ENCODE peak calls at places on chromosome X, in five cellular contexts. V is Caco-2, M is hepatocyte, H is tibial nerve, P is upper lobe of right lung. A is an unnamed sample.
A peak's percentile ranks its signal among the peaks of the same experiment; 100 is the strongest.

GRCh38 chrX:30864383-30864785 is 24.7 kb downstream of the TAB3 start:
- DNase-seq in V (no peak), M (no peak), H (no peak), P (no peak), A (no peak)

GRCh38 chrX:130024127-130024526 is 41.7 kb downstream of the BCORL1 start:
- DNase-seq in V (peak; percentile 23), M (peak; percentile 28), H (peak; percentile 70), P (peak; percentile 86), A (peak; percentile 45)

GRCh38 chrX:42246814-42247213 is 323.5 kb upstream of the CASK start:
- DNase-seq in V (peak; percentile 84), M (peak; percentile 16), H (no peak), P (no peak), A (no peak)

GRCh38 chrX:67780694-67781109 is 236.9 kb downstream of the AR start:
- DNase-seq in V (no peak), M (peak; percentile 62), H (peak; percentile 46), P (peak; percentile 72), A (no peak)

GRCh38 chrX:40314070-40314469 is 216.3 kb upstream of the BCOR start:
- DNase-seq in V (no peak), M (no peak), H (no peak), P (no peak), A (no peak)

GRCh38 chrX:26783512-26784225 is 567.7 kb downstream of the MAGEB5 start:
- DNase-seq in V (peak; percentile 31), M (peak; percentile 50), H (no peak), P (no peak), A (peak; percentile 37)

GRCh38 chrX:44432641-44433040 is 89.2 kb upstream of the EFHC2 start:
- DNase-seq in V (no peak), M (no peak), H (no peak), P (no peak), A (peak; percentile 31)

GRCh38 chrX:107117993-107118321 is 665 bp downstream of the RBM41 start:
- DNase-seq in V (no peak), M (no peak), H (no peak), P (no peak), A (no peak)

GRCh38 chrX:37781808-37782207 is 1.9 kb downstream of the CYBB start:
- DNase-seq in V (no peak), M (no peak), H (no peak), P (no peak), A (no peak)

GRCh38 chrX:37783284-37783683 is 3.4 kb downstream of the CYBB start:
- DNase-seq in V (no peak), M (no peak), H (no peak), P (peak; percentile 58), A (no peak)

GRCh38 chrX:37787353-37787869 is 7.6 kb downstream of the CYBB start:
- DNase-seq in V (no peak), M (no peak), H (no peak), P (no peak), A (no peak)

GRCh38 chrX:37785569-37785968 is 5.7 kb downstream of the CYBB start:
- DNase-seq in V (no peak), M (no peak), H (no peak), P (no peak), A (no peak)

DNA sequence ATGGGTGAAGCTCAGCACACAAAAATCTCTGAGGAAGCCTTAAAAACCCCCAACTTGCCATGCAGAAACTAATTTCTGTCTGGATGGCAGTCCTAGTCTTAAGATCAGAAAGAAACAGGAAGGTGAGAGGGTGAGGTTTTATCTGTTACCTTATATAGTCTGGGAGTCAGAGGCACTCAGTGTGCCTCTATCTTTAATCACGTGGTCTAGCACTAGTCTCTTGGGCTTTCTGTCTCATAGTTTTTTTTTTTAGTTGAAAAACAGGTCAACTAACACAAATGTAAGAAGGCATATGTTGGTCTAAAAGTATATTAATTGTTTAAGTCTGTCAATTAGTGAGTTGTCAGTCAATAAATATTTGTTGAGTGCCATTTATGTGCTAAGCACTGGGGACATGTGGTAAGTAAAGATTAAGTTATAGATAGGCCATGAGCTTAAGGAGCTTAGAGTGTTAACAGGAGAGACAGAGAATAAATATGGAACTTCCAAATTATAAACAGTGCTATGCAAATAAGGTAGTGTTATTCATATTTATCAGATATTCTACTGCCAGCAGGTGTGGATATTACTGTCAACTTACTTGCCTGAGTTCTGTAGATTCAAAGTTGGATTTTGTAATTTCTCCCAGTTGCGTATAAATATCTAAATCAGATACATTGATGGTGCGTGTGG is 6.9 kb downstream of the CYBB start:
- DNase-seq in V (no peak), M (no peak), H (no peak), P (no peak), A (no peak)
- H3K4me1 ChIP-seq in V (no peaks in the 10 kb centered on the region), M (no peaks in the 10 kb centered on the region), H (no peaks in the 10 kb centered on the region), P (no peaks in the 10 kb centered on the region), A (no peaks in the 10 kb centered on the region)

DNA sequence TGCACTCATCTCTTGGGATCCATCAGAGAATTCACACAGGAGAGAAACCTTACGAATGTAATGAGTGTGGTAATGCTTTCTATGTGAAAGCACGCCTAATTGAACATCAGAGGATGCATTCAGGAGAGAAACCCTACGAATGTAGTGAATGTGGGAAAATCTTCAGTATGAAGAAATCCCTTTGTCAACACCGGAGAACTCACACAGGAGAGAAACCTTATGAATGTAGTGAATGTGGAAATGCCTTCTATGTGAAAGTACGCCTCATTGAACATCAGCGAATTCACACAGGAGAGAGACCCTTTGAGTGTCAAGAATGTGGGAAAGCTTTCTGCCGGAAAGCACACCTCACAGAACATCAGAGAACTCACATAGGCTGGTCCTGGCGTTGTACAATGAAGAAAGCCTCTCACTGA is 42.8 kb downstream of the ZNF157 start:
- DNase-seq in V (no peak), M (no peak), H (no peak), P (no peak), A (no peak)
- H3K9me3 ChIP-seq in V (no peaks in the 10 kb centered on the region), M (no peaks in the 10 kb centered on the region), H (no peaks in the 10 kb centered on the region), P (no peaks in the 10 kb centered on the region), A (peaks cover 4% of the 10 kb centered on the region)

DNA sequence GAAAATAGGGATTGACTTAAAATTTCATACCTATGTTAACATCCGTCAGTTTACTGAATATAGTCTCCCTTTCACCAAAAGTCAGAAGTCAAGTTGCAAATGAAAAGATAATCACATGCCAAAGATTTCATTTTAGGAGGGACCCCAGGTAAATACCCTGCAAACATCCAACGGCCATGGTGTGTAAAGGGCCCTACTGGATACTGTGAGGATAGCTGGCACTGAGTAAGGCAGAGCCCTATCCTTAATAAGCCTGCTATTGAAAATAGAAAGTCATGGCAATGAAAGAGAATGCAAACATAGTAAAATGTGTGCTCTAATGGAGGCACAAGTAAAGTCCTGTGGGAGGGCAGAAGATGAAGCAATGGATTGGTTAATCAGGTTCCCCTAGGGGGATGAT is 20.9 kb downstream of the STK26 start:
- DNase-seq in V (no peak), M (no peak), H (no peak), P (no peak), A (no peak)
- H3K4me1 ChIP-seq in V (no peaks in the 10 kb centered on the region), M (no peaks in the 10 kb centered on the region), H (no peaks in the 10 kb centered on the region), P (no peaks in the 10 kb centered on the region), A (peaks cover 1% of the 10 kb centered on the region)

GRCh38 chrX:9728271-9728670 is 37.4 kb downstream of the GPR143 start:
- DNase-seq in V (no peak), M (no peak), H (no peak), P (no peak), A (no peak)
- H3K9me3 ChIP-seq in V (no peaks in the 10 kb centered on the region), M (no peaks in the 10 kb centered on the region), H (no peaks in the 10 kb centered on the region), P (no peaks in the 10 kb centered on the region), A (no peaks in the 10 kb centered on the region)

DNA sequence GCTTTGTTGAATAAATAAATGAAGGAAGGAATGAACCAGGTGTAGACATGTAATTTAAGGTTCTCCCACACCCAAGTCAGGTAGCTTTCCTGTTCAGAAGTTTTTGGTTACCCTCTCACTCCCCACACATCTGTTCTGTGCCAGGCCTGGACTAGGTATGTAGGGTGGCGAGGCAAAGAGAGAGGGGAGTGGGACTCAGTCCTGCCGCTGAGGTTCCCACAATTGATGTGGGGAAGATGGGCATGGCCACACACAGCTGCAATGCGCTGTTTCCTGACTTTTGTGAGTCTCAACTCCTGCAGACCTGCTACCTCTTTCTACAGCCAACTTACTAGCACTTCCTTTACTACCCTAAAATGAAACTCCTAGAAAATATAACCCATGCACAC is 88.9 kb downstream of the RTL5 start:
- DNase-seq in V (no peak), M (no peak), H (no peak), P (no peak), A (no peak)
- H3K4me1 ChIP-seq in V (no peaks in the 10 kb centered on the region), M (peaks cover 9% of the 10 kb centered on the region), H (no peaks in the 10 kb centered on the region), P (peaks cover 15% of the 10 kb centered on the region), A (no peaks in the 10 kb centered on the region)

DNA sequence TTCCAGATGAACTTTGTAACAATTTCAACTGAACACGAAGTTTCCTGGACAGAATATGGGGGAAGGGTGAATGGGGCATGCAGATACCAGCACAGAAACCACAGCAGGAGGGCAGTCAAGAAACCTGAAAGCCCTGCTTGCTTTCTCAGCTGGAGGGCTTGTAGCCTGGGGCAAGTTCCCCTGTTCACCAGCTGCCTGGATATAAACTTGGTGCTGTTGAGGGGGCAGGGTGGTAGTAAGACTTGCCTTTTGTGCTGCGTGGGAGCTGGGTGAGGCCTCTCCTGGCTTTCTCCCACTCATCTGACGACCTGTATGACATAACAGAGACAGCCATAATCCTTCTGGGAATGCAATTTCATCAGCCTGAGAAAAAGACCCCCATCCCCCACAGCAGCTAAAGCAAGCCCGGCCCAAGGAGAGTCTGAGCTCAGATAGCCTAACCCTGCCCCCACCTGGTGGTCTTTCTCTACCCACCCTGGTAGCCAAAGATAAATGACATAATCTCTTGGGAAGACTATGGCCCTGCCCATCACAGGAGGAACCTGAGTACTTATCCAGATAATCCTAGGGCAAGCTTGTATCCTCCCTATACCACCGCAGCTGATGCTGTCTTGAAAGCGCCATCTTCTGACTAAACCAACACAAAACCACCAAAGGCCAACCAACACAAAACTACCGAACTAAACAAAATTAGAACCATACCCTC is 234.3 kb downstream of the LAS1L start:
- DNase-seq in V (peak; percentile 2), M (no peak), H (no peak), P (no peak), A (peak; percentile 13)
- H3K9me3 ChIP-seq in V (no peaks in the 10 kb centered on the region), M (peaks cover 3% of the 10 kb centered on the region), H (no peaks in the 10 kb centered on the region), P (no peaks in the 10 kb centered on the region), A (no peaks in the 10 kb centered on the region)

GRCh38 chrX:11337292-11338009 is 44.2 kb downstream of the AMELX start:
- DNase-seq in V (no peak), M (no peak), H (no peak), P (no peak), A (no peak)
- H3K4me1 ChIP-seq in V (peaks cover 4% of the 10 kb centered on the region), M (no peaks in the 10 kb centered on the region), H (no peaks in the 10 kb centered on the region), P (no peaks in the 10 kb centered on the region), A (no peaks in the 10 kb centered on the region)

GRCh38 chrX:13168276-13168675 is 123.9 kb upstream of the FAM9C start:
- DNase-seq in V (no peak), M (no peak), H (no peak), P (no peak), A (no peak)

GRCh38 chrX:13165747-13166146 is 121.3 kb upstream of the FAM9C start:
- DNase-seq in V (no peak), M (no peak), H (no peak), P (no peak), A (no peak)

GRCh38 chrX:13169688-13170087 is 125.3 kb upstream of the FAM9C start:
- DNase-seq in V (no peak), M (no peak), H (no peak), P (no peak), A (no peak)

GRCh38 chrX:13167444-13168207 is 123.2 kb upstream of the FAM9C start:
- DNase-seq in V (no peak), M (peak; percentile 24), H (peak; percentile 37), P (no peak), A (no peak)

GRCh38 chrX:13170966-13171558 is 126.6 kb upstream of the FAM9C start:
- DNase-seq in V (no peak), M (no peak), H (no peak), P (no peak), A (no peak)
- H3K9me3 ChIP-seq in V (no peaks in the 10 kb centered on the region), M (no peaks in the 10 kb centered on the region), H (no peaks in the 10 kb centered on the region), P (no peaks in the 10 kb centered on the region), A (no peaks in the 10 kb centered on the region)

GRCh38 chrX:16971694-16972093 is 25.2 kb downstream of the REPS2 start:
- DNase-seq in V (no peak), M (no peak), H (no peak), P (no peak), A (no peak)
- H3K4me1 ChIP-seq in V (no peaks in the 10 kb centered on the region), M (no peaks in the 10 kb centered on the region), H (no peaks in the 10 kb centered on the region), P (no peaks in the 10 kb centered on the region), A (no peaks in the 10 kb centered on the region)